ENCODE peak calls at places on chromosome 9, in eight cellular contexts. X is ACHN, T is cerebellar cortex, I is T-helper 9 cell, O is left lung, A is uterus, Z is ovary, M is NCI-H524 treated with DMSO at 0.1 percent for 48 hours. U is an unnamed sample.

GRCh38 chr9:3777137-3777536 is 251.3 kb upstream of the RFX3 start:
- DNase-seq in X (no peak), T (no peak), I (no peak), O (no peak), A (no peak), Z (no peak), M (no peak), U (no peak)

GRCh38 chr9:36433386-36433785 is 33.3 kb upstream of the RNF38 start:
- DNase-seq in X (no peak), T (no peak), I (no peak), O (no peak), A (no peak), Z (no peak), M (no peak), U (no peak)

GRCh38 chr9:109403766-109404320 is 83.0 kb upstream of the EPB41L4B start:
- DNase-seq in X (no peak), T (no peak), I (no peak), O (no peak), A (no peak), Z (no peak), M (no peak), U (no peak)

GRCh38 chr9:134670042-134670525 is 28.5 kb downstream of the COL5A1 start:
- DNase-seq in X (no peak), T (no peak), I (no peak), O (no peak), A (no peak), Z (no peak), M (no peak), U (no peak)

GRCh38 chr9:103601287-103601686 is 492.8 kb upstream of the SMC2 start:
- DNase-seq in X (no peak), T (no peak), I (no peak), O (no peak), A (no peak), Z (no peak), M (no peak), U (no peak)

GRCh38 chr9:20030221-20030620 is 241.4 kb upstream of the SLC24A2 start:
- DNase-seq in X (no peak), T (no peak), I (no peak), O (no peak), A (no peak), Z (no peak), M (no peak), U (no peak)

GRCh38 chr9:119370816-119371215 is 1.6 kb upstream of the BRINP1 start:
- DNase-seq in X (peak), T (peak), I (no peak), O (peak), A (no peak), Z (no peak), M (no peak), U (peak)

GRCh38 chr9:109469646-109470358 is 28.3 kb downstream of the PTPN3 start:
- DNase-seq in X (peak), T (peak), I (peak), O (peak), A (peak), Z (peak), M (no peak), U (peak)

GRCh38 chr9:21607576-21607975 is 125.5 kb upstream of the IFNE start:
- DNase-seq in X (no peak), T (no peak), I (no peak), O (no peak), A (no peak), Z (no peak), M (no peak), U (no peak)

GRCh38 chr9:34633851-34634550 is 3.6 kb downstream of the SIGMAR1 start:
- DNase-seq in X (peak), T (peak), I (peak), O (peak), A (peak), Z (peak), M (peak), U (peak)

GRCh38 chr9:128825923-128826702 is 3.5 kb downstream of the SPOUT1 start:
- DNase-seq in X (no peak), T (no peak), I (no peak), O (no peak), A (no peak), Z (no peak), M (no peak), U (no peak)

GRCh38 chr9:90727498-90727897 is 74.1 kb upstream of the SYK start:
- DNase-seq in X (peak), T (no peak), I (no peak), O (no peak), A (no peak), Z (no peak), M (no peak), U (no peak)

GRCh38 chr9:27771803-27772545 is 198.7 kb upstream of the C9orf72 start:
- DNase-seq in X (no peak), T (no peak), I (no peak), O (no peak), A (no peak), Z (no peak), M (no peak), U (no peak)

GRCh38 chr9:116763665-116764064 is 76.6 kb downstream of the TRIM32 start:
- DNase-seq in X (no peak), T (no peak), I (no peak), O (no peak), A (no peak), Z (no peak), M (no peak), U (no peak)

GRCh38 chr9:36173861-36174260 is 4.7 kb downstream of the CCIN start:
- DNase-seq in X (no peak), T (no peak), I (no peak), O (no peak), A (no peak), Z (no peak), M (no peak), U (no peak)

GRCh38 chr9:36893911-36894310 is 140.2 kb downstream of the PAX5 start:
- DNase-seq in X (no peak), T (no peak), I (no peak), O (no peak), A (no peak), Z (no peak), M (no peak), U (peak)

GRCh38 chr9:9862412-9862811 is 750.4 kb downstream of the PTPRD start:
- DNase-seq in X (no peak), T (no peak), I (no peak), O (no peak), A (no peak), Z (no peak), M (no peak), U (no peak)

GRCh38 chr9:87479801-87480201 is 17.9 kb upstream of the DAPK1 start:
- DNase-seq in X (peak), T (no peak), I (no peak), O (peak), A (no peak), Z (no peak), M (no peak), U (no peak)

GRCh38 chr9:130034570-130034969 is 8.4 kb downstream of the FNBP1 start:
- DNase-seq in X (no peak), T (no peak), I (no peak), O (no peak), A (no peak), Z (no peak), M (no peak), U (no peak)

GRCh38 chr9:19138084-19138483 is 10.8 kb upstream of the PLIN2 start:
- DNase-seq in X (no peak), T (no peak), I (no peak), O (no peak), A (no peak), Z (no peak), M (no peak), U (no peak)

GRCh38 chr9:120729796-120730195 is 15.5 kb upstream of the MEGF9 start:
- DNase-seq in X (no peak), T (no peak), I (no peak), O (no peak), A (no peak), Z (no peak), M (no peak), U (no peak)

GRCh38 chr9:75866273-75866871 is 24.1 kb upstream of the PCSK5 start:
- DNase-seq in X (peak), T (peak), I (peak), O (no peak), A (no peak), Z (peak), M (no peak), U (no peak)

GRCh38 chr9:32550046-32550608 is 2.0 kb upstream of the SMIM27 start:
- DNase-seq in X (peak), T (peak), I (no peak), O (no peak), A (no peak), Z (no peak), M (no peak), U (peak)

U was measured in cerebellum.